ENCODE peak calls at places on chromosomes 13 and 19, in nine cellular contexts. L is RCC 7860; M is stimulated activated CD8-positive, alpha-beta memory T cell treated with anti-CD3 and anti-CD28 coated beads, Interleukin-2, amount 100 ng/mL, for 1 hour; Y is heart right ventricle; G is anterior cingulate cortex; W is esophagus muscularis mucosa; V is posterior vena cava; J is GM03348; T is H9. B is an unnamed sample.

GRCh38 chr13:91722267-91722884 is 324.0 kb downstream of the GPC5 start:
- DNase-seq in T (no peak), L (no peak), W (no peak), J (peak; percentile 29), G (no peak), V (no peak), M (no peak), Y (no peak), B (no peak)

GRCh38 chr13:23673354-23673753 is 103.1 kb downstream of the TNFRSF19 start:
- DNase-seq in V (no peak), J (peak; percentile 77), Y (no peak), M (no peak), G (no peak), L (peak; percentile 52), W (peak; percentile 55), T (no peak), B (no peak)

GRCh38 chr19:4108767-4109625 is 14.9 kb downstream of the MAP2K2 start:
- DNase-seq in L (no peak), V (peak; percentile 80), M (peak; percentile 55), J (no peak), G (no peak), Y (no peak), T (no peak), W (no peak), B (peak; percentile 55)

GRCh38 chr13:40158218-40158617 is 502.8 kb downstream of the COG6 start:
- DNase-seq in M (no peak), W (no peak), L (peak; percentile 25), T (no peak), Y (no peak), G (no peak), V (no peak), J (no peak), B (no peak)

GRCh38 chr19:5691930-5692784 is 2.1 kb downstream of the RPL36 start:
- DNase-seq in L (no peak), M (no peak), V (peak; percentile 73), G (no peak), W (no peak), J (peak; percentile 48), Y (peak; percentile 26), T (peak; percentile 42), B (no peak)

GRCh38 chr13:28623782-28624706 is 34.9 kb upstream of the POMP start:
- DNase-seq in L (no peak), M (no peak), W (no peak), V (no peak), Y (no peak), T (no peak), G (no peak), J (no peak), B (no peak)

GRCh38 chr13:48437381-48437780 is 24.5 kb upstream of the LPAR6 start:
- DNase-seq in W (no peak), G (no peak), V (peak; percentile 86), T (no peak), M (no peak), Y (peak; percentile 73), L (no peak), J (peak; percentile 5), B (no peak)

GRCh38 chr19:4913996-4914735 is 4.9 kb downstream of the UHRF1 start:
- DNase-seq in L (no peak), J (no peak), T (no peak), Y (no peak), W (no peak), G (no peak), M (no peak), V (no peak), B (no peak)

GRCh38 chr19:48372904-48373303 is 8.7 kb downstream of the SYNGR4 start:
- DNase-seq in W (no peak), Y (no peak), G (no peak), L (no peak), J (no peak), V (no peak), T (no peak), M (no peak), B (no peak)

GRCh38 chr19:1027953-1028902 is 1.8 kb downstream of the CNN2 start:
- DNase-seq in G (no peak), W (no peak), J (peak; percentile 96), V (peak; percentile 92), T (peak; percentile 77), M (no peak), L (peak; percentile 81), Y (peak; percentile 62), B (peak; percentile 63)

GRCh38 chr19:16902545-16902944 is 13.7 kb downstream of the F2RL3 start:
- DNase-seq in M (no peak), T (no peak), V (no peak), Y (no peak), W (no peak), L (no peak), G (no peak), J (no peak), B (no peak)

GRCh38 chr13:29595380-29596063 is at the start of gene SLC7A1:
- DNase-seq in T (peak; percentile 92), V (peak; percentile 92), J (peak; percentile 98), Y (peak; percentile 77), W (peak; percentile 93), M (peak; percentile 73), G (peak; percentile 58), L (peak; percentile 66), B (peak; percentile 80)